ENCODE peak calls at places on chromosomes 1 and 21, in four cellular contexts. A is activated naive CD4-positive, alpha-beta T cell; X is NCI-H1417; J is GM03348. P is an unnamed sample.

GRCh38 chr1:178774263-178774662 is 49.2 kb downstream of the RALGPS2 start:
- DNase-seq in A (no peak), X (no peak), J (peak), P (peak)

GRCh38 chr1:88873737-88874374 is 17.5 kb downstream of the GTF2B start:
- DNase-seq in J (no peak), A (no peak), X (no peak), P (no peak)

GRCh38 chr21:28337319-28337718 is 655.4 kb downstream of the LTN1 start:
- DNase-seq in A (no peak), X (no peak), J (peak), P (peak)

GRCh38 chr1:61056674-61057439 is 25.5 kb upstream of the NFIA start:
- DNase-seq in A (no peak), X (peak), J (peak), P (peak)

GRCh38 chr1:164743991-164744390 is 185.0 kb downstream of the PBX1 start:
- DNase-seq in A (no peak), J (no peak), X (no peak), P (no peak)

GRCh38 chr1:209831615-209832014 is 3.8 kb downstream of the UTP25 start:
- DNase-seq in X (no peak), J (peak), A (no peak), P (peak)

GRCh38 chr1:53376041-53376461 is 48.2 kb upstream of the LRP8 start:
- DNase-seq in X (no peak), A (no peak), J (no peak), P (no peak)

GRCh38 chr1:150981805-150982712 is at the start of gene ANXA9:
- DNase-seq in J (peak), X (peak), A (no peak), P (peak)

GRCh38 chr1:29802181-29803068 is 566.1 kb downstream of the PTPRU start:
- DNase-seq in X (peak), J (no peak), A (no peak), P (no peak)

GRCh38 chr1:181076852-181077251 is 11.6 kb upstream of the IER5 start:
- DNase-seq in J (no peak), X (no peak), A (no peak), P (no peak)

GRCh38 chr21:33859373-33860102 is 56.1 kb downstream of the ATP5PO start:
- DNase-seq in A (no peak), X (no peak), J (no peak), P (no peak)

GRCh38 chr1:143735764-143736461 is 235.9 kb downstream of the FAM72C start:
- DNase-seq in J (no peak), A (no peak), X (no peak), P (peak)

GRCh38 chr1:9728451-9729295 is 77.1 kb downstream of the PIK3CD start:
- DNase-seq in J (no peak), A (no peak), X (no peak), P (no peak)

GRCh38 chr1:40532844-40533424 is 1.5 kb downstream of the ZNF684 start:
- DNase-seq in X (peak), A (no peak), J (peak), P (peak)

GRCh38 chr1:230127105-230128054 is 60.3 kb downstream of the GALNT2 start:
- DNase-seq in J (no peak), A (no peak), X (peak), P (no peak)

GRCh38 chr1:105362438-105362837 is 1612.7 kb downstream of the AMY1C start:
- DNase-seq in X (no peak), A (no peak), J (no peak), P (no peak)

GRCh38 chr1:231279081-231279480 is 38.1 kb downstream of the GNPAT start:
- DNase-seq in A (no peak), J (no peak), X (no peak), P (peak)

GRCh38 chr1:85229574-85230097 is 28.8 kb upstream of the SYDE2 start:
- DNase-seq in J (no peak), X (peak), A (no peak), P (no peak)

GRCh38 chr1:46526689-46527291 is 24.7 kb downstream of the KNCN start:
- DNase-seq in A (no peak), J (no peak), X (peak), P (no peak)

GRCh38 chr1:46830665-46831322 is 31.9 kb downstream of the CYP4B1 start:
- DNase-seq in A (no peak), J (no peak), X (no peak), P (no peak)

P was measured in fibroblast of mammary gland.